ENCODE peak calls at places on chromosome 5, in eight cellular contexts. Y is H9, I is retinal pigment epithelial cell, O is sigmoid colon, C is IMR-90, J is K562, B is tibial artery, D is NB4. F is an unnamed sample.

GRCh38 chr5:158695595-158696330 is 404.0 kb downstream of the EBF1 start:
- DNase-seq in J (peak; percentile 77), O (peak; percentile 82), I (no peak), Y (peak; percentile 86), C (peak; percentile 60), B (peak; percentile 68), D (peak; percentile 76), F (peak; percentile 84)

GRCh38 chr5:169162407-169162806 is 138.5 kb downstream of the SLIT3 start:
- DNase-seq in Y (no peak), B (no peak), C (no peak), O (no peak), J (no peak), D (no peak), I (peak; percentile 84), F (no peak)

GRCh38 chr5:132258102-132259060 is 885 bp downstream of the PDLIM4 start:
- DNase-seq in I (no peak), D (no peak), J (peak; percentile 59), Y (peak; percentile 25), C (peak; percentile 61), B (no peak), O (peak; percentile 85), F (no peak)

GRCh38 chr5:110951373-110951791 is 120.1 kb upstream of the TSLP start:
- DNase-seq in I (peak; percentile 66), J (no peak), B (no peak), Y (no peak), C (no peak), O (no peak), D (no peak), F (no peak)

GRCh38 chr5:120465281-120465961 is 1.3 kb downstream of the PRR16 start:
- DNase-seq in I (no peak), B (peak; percentile 58), O (peak; percentile 78), C (peak; percentile 64), D (no peak), J (peak; percentile 68), Y (peak; percentile 76), F (peak; percentile 36)

GRCh38 chr5:66757219-66757833 is 161.1 kb downstream of the MAST4 start:
- DNase-seq in B (peak; percentile 42), I (peak; percentile 22), J (peak; percentile 39), O (no peak), C (peak; percentile 44), Y (no peak), D (peak; percentile 37), F (peak; percentile 26)

GRCh38 chr5:54518146-54519082 is 855 bp downstream of the SNX18 start:
- DNase-seq in Y (peak; percentile 46), C (peak; percentile 49), I (no peak), D (peak; percentile 76), J (peak; percentile 60), B (peak; percentile 43), O (peak; percentile 75), F (peak; percentile 57)

GRCh38 chr5:42950466-42951168 is 89.5 kb downstream of the ANXA2R start:
- DNase-seq in Y (peak; percentile 74), O (peak; percentile 85), I (peak; percentile 100), D (peak; percentile 98), B (peak; percentile 81), J (peak; percentile 74), C (peak; percentile 100), F (no peak)

GRCh38 chr5:66246621-66247020 is 102.5 kb downstream of the SREK1 start:
- DNase-seq in J (no peak), C (peak; percentile 68), B (no peak), I (no peak), D (no peak), O (no peak), Y (no peak), F (no peak)

GRCh38 chr5:157484768-157485167 is 24.8 kb downstream of the NIPAL4 start:
- DNase-seq in D (peak; percentile 64), B (peak; percentile 78), C (peak; percentile 23), Y (no peak), I (no peak), O (peak; percentile 74), J (no peak), F (no peak)

GRCh38 chr5:132411382-132411925 is 41.9 kb downstream of the SLC22A5 start:
- DNase-seq in B (no peak), J (no peak), Y (no peak), C (no peak), O (no peak), I (no peak), D (no peak), F (no peak)

GRCh38 chr5:117262607-117263131 is 688.0 kb upstream of the SEMA6A start:
- DNase-seq in B (no peak), C (no peak), J (no peak), I (no peak), O (no peak), D (no peak), Y (no peak), F (no peak)

GRCh38 chr5:156920042-156920860 is 42.8 kb downstream of the TIMD4 start:
- DNase-seq in C (no peak), O (no peak), I (no peak), D (no peak), Y (no peak), B (no peak), J (no peak), F (no peak)

GRCh38 chr5:94911285-94911684 is 292.8 kb downstream of the SLF1 start:
- DNase-seq in Y (no peak), C (no peak), J (no peak), O (no peak), I (no peak), B (no peak), D (no peak), F (no peak)

GRCh38 chr5:143601917-143602333 is 198.4 kb upstream of the NR3C1 start:
- DNase-seq in Y (no peak), C (no peak), J (peak; percentile 11), O (no peak), B (no peak), D (peak; percentile 84), I (no peak), F (no peak)

DNA sequence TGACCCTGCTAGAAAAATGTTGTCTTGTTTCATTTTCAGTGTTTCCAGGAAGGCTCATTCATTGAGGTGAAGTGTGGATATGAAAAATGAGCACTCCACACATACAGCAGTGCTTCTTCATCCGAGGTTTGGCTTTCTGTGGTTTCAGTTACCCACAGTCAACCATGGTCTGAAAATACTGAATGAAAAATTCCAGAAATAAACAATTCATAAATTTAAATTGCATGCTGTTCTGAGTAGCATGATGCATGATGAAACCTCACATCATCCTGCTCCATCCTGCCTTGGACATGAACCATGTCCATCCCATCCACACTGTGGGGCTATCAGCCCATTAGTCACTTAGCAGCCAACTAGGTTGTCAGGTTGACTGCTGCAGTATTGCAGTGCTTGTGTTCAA is 10.4 kb upstream of the SLC45A2 start:
- DNase-seq in D (no peak), C (peak; percentile 76), O (no peak), J (no peak), B (no peak), I (no peak), Y (no peak), F (no peak)
- TF ChIP-seq CTCF in D (no peak), C (peak; percentile 26), O (no peak), J (peak; percentile 55), B (no peak), I (no peak), Y (no peak), F (no peak)

GRCh38 chr5:2353871-2354440 is 397.5 kb downstream of the IRX2 start:
- DNase-seq in O (no peak), I (no peak), B (no peak), D (no peak), C (no peak), Y (no peak), J (no peak), F (no peak)
- TF ChIP-seq CTCF in O (no peak), I (no peak), B (no peak), D (no peak), C (no peak), Y (no peak), J (no peak), F (no peak)

GRCh38 chr5:37725185-37725584 is 114.7 kb downstream of the GDNF start:
- DNase-seq in C (no peak), I (no peak), B (no peak), O (no peak), Y (no peak), D (no peak), J (no peak), F (no peak)

GRCh38 chr5:37722236-37723146 is 117.3 kb downstream of the GDNF start:
- DNase-seq in D (peak; percentile 90), Y (no peak), C (peak; percentile 96), I (peak; percentile 78), B (no peak), J (peak; percentile 45), O (no peak), F (no peak)

GRCh38 chr5:37724395-37725125 is 115.3 kb downstream of the GDNF start:
- DNase-seq in D (no peak), C (no peak), B (no peak), I (no peak), J (no peak), O (peak; percentile 57), Y (no peak), F (no peak)

GRCh38 chr5:37721447-37721871 is 118.4 kb downstream of the GDNF start:
- DNase-seq in I (no peak), C (peak; percentile 36), Y (no peak), D (peak; percentile 12), O (no peak), B (no peak), J (no peak), F (no peak)

GRCh38 chr5:37723147-37723961 is 116.5 kb downstream of the GDNF start:
- DNase-seq in I (no peak), J (peak; percentile 68), Y (peak; percentile 57), B (no peak), C (no peak), O (peak; percentile 52), D (peak; percentile 54), F (peak; percentile 61)
- TF ChIP-seq CTCF in I (peak; percentile 68), J (peak; percentile 68), Y (peak; percentile 89), B (no peak), C (peak; percentile 39), O (no peak), D (peak; percentile 58), F (peak; percentile 72)

DNA sequence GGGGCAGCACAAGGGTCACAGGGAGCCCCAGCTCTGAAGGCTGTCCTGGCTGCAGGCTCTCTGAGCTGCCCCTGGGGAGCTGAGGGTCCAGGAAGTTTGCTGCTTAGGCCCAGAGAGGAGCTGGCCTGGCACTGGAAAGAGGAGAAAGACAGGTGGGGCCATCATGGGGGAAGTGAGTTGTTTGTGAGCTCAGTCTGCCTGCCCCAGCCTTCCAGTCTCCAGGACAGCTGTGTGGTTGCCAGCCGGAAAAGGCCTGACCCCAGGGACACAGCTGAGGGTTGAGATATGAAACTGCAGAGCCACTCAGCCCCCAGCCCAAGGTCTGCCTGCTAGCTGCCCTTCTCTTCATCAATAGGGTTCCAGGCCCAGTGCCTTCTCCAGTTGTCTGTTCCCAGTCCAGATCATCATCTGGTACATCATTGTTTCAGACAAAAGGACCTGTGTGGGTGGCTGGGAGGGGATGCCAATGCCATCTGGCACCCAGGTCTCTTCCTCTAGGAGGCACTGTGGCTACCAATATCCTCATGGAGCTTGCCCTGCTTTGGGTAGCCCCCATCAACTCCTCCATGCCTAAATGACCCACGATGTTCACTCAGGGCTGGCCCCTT is 4.2 kb upstream of the DDX41 start:
- DNase-seq in D (no peak), B (no peak), Y (no peak), O (no peak), C (no peak), I (no peak), J (no peak), F (no peak)
- TF ChIP-seq CTCF in D (no peak), B (no peak), Y (peak; percentile 48), O (no peak), C (peak; percentile 14), I (peak; percentile 25), J (no peak), F (no peak)